ENCODE peak calls at places on chromosomes 2 and 18, in four cellular contexts. W is cardiac fibroblast, A is endothelial cell, C is cardiac muscle cell. V is an unnamed sample.

GRCh38 chr18:37639846-37640245 is 74.2 kb upstream of the CELF4 start:
- DNase-seq in C (peak; percentile 89), W (peak; percentile 59), A (no peak), V (no peak)

GRCh38 chr18:46387426-46388131 is 269.4 kb downstream of the LOXHD1 start:
- DNase-seq in W (no peak), A (no peak), C (peak; percentile 14), V (no peak)

GRCh38 chr2:20221939-20222768 is 2.8 kb downstream of the SDC1 start:
- DNase-seq in C (no peak), A (no peak), W (no peak), V (no peak)

GRCh38 chr2:75311993-75312392 is 112.7 kb upstream of the TACR1 start:
- DNase-seq in W (no peak), A (peak; percentile 34), C (no peak), V (no peak)

GRCh38 chr2:238108423-238109201 is 8.5 kb downstream of the ESPNL start:
- DNase-seq in W (no peak), A (no peak), C (no peak), V (no peak)

GRCh38 chr2:54638774-54639187 is 84.7 kb upstream of the EML6 start:
- DNase-seq in A (no peak), W (peak; percentile 38), C (peak; percentile 60), V (no peak)

GRCh38 chr2:12419803-12420202 is 296.9 kb upstream of the TRIB2 start:
- DNase-seq in A (no peak), C (no peak), W (no peak), V (no peak)

GRCh38 chr2:214591359-214591758 is 180.5 kb downstream of the VWC2L start:
- DNase-seq in W (no peak), A (no peak), C (no peak), V (no peak)

GRCh38 chr18:79764131-79764530 is 33.6 kb upstream of the KCNG2 start:
- DNase-seq in C (no peak), W (no peak), A (no peak), V (no peak)

GRCh38 chr18:58993260-58993659 is 128.6 kb downstream of the ZNF532 start:
- DNase-seq in C (peak; percentile 91), W (peak; percentile 94), A (no peak), V (no peak)

GRCh38 chr2:76330865-76331264 is 620.1 kb upstream of the GCFC2 start:
- DNase-seq in W (no peak), C (no peak), A (no peak), V (no peak)

GRCh38 chr2:237819231-237819630 is 20.7 kb downstream of the RBM44 start:
- DNase-seq in W (peak; percentile 16), C (peak; percentile 41), A (no peak), V (no peak)

GRCh38 chr2:160666019-160666676 is 172.5 kb upstream of the RBMS1 start:
- DNase-seq in C (peak; percentile 98), A (no peak), W (peak; percentile 98), V (peak; percentile 44)

GRCh38 chr2:148614332-148615049 is 30.1 kb upstream of the EPC2 start:
- DNase-seq in W (peak; percentile 46), A (no peak), C (peak; percentile 32), V (peak; percentile 68)

GRCh38 chr2:37623971-37624897 is 47.2 kb downstream of the CDC42EP3 start:
- DNase-seq in C (peak; percentile 25), A (no peak), W (no peak), V (no peak)

GRCh38 chr2:66565291-66565690 is 130.4 kb downstream of the MEIS1 start:
- DNase-seq in C (no peak), A (no peak), W (peak; percentile 42), V (no peak)

GRCh38 chr2:77054938-77055337 is 467.2 kb downstream of the LRRTM4 start:
- DNase-seq in W (no peak), A (peak; percentile 26), C (no peak), V (no peak)

GRCh38 chr18:43571078-43571689 is 293.9 kb upstream of the SYT4 start:
- DNase-seq in A (peak; percentile 55), C (peak; percentile 69), W (peak; percentile 66), V (peak; percentile 42)

GRCh38 chr18:3526421-3527354 is 76.7 kb downstream of the TGIF1 start:
- DNase-seq in C (peak; percentile 79), A (no peak), W (peak; percentile 67), V (no peak)

GRCh38 chr18:73283032-73283431 is 415.2 kb upstream of the NETO1 start:
- DNase-seq in C (no peak), A (no peak), W (no peak), V (no peak)

GRCh38 chr2:73020657-73021370 is 50.7 kb downstream of the SFXN5 start:
- DNase-seq in W (peak; percentile 70), C (peak; percentile 63), A (no peak), V (no peak)

GRCh38 chr2:111617804-111618576 is 266.0 kb downstream of the ANAPC1 start:
- DNase-seq in C (no peak), W (peak; percentile 78), A (no peak), V (peak; percentile 61)

GRCh38 chr18:35694803-35695202 is 113.3 kb downstream of the GALNT1 start:
- DNase-seq in A (no peak), W (no peak), C (no peak), V (no peak)

GRCh38 chr18:44514766-44515165 is 165.9 kb upstream of the SETBP1 start:
- DNase-seq in A (no peak), C (no peak), W (no peak), V (no peak)

GRCh38 chr2:209872675-209873074 is 101.0 kb downstream of the UNC80 start:
- DNase-seq in A (peak; percentile 26), W (peak; percentile 1), C (peak; percentile 4), V (peak; percentile 83)

GRCh38 chr2:57882895-57883515 is 163.6 kb upstream of the VRK2 start:
- DNase-seq in C (peak; percentile 19), W (peak; percentile 7), A (no peak), V (no peak)

GRCh38 chr2:120224256-120224655 is 1.1 kb upstream of the TMEM185B start:
- DNase-seq in W (no peak), C (no peak), A (no peak), V (no peak)

GRCh38 chr2:48531141-48531648 is 1.2 kb downstream of the STON1 start:
- DNase-seq in A (peak; percentile 7), W (peak; percentile 85), C (peak; percentile 86), V (no peak)

GRCh38 chr2:178072383-178073301 is at the start of gene PDE11A:
- DNase-seq in C (peak; percentile 70), W (peak; percentile 64), A (peak; percentile 70), V (peak; percentile 90)

GRCh38 chr2:86105252-86105968 is at the start of gene POLR1A:
- DNase-seq in W (peak; percentile 96), A (peak; percentile 77), C (peak; percentile 96), V (peak; percentile 83)

DNA sequence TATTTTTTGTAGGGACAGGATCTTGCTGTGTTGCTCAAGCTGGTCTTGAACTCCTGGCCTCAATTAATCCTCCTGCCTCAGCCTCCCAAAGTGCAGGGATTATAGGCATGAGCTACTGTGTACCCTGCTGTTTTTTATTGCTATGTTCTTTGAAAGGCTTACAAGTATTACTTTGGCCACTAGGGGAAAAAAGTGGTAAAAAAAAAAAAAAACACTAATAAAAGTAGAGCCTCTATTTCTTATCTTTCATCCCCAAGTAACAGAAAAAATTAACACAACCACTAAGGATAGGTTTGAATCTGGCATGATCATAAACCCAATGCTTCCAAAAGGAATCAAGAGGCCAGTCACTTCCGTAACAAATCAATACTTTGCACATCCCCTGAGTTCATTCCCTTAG is 11.6 kb downstream of the NOL10 start:
- DNase-seq in C (no peak), W (no peak), A (no peak), V (no peak)
- TF ChIP-seq CTCF in C (peak; percentile 24), W (peak; percentile 38), A (peak; percentile 75), V (peak; percentile 28)

GRCh38 chr2:241860184-241861078 is 1.7 kb upstream of the PDCD1 start:
- DNase-seq in C (no peak), A (no peak), W (no peak), V (no peak)

GRCh38 chr2:241859017-241859435 is 332 bp upstream of the PDCD1 start:
- DNase-seq in W (no peak), A (no peak), C (no peak), V (no peak)

GRCh38 chr2:241858206-241859016 is at the start of gene PDCD1:
- DNase-seq in C (no peak), A (peak; percentile 4), W (no peak), V (peak; percentile 31)

GRCh38 chr2:241861264-241861663 is 2.6 kb upstream of the PDCD1 start:
- DNase-seq in C (no peak), W (no peak), A (no peak), V (no peak)

DNA sequence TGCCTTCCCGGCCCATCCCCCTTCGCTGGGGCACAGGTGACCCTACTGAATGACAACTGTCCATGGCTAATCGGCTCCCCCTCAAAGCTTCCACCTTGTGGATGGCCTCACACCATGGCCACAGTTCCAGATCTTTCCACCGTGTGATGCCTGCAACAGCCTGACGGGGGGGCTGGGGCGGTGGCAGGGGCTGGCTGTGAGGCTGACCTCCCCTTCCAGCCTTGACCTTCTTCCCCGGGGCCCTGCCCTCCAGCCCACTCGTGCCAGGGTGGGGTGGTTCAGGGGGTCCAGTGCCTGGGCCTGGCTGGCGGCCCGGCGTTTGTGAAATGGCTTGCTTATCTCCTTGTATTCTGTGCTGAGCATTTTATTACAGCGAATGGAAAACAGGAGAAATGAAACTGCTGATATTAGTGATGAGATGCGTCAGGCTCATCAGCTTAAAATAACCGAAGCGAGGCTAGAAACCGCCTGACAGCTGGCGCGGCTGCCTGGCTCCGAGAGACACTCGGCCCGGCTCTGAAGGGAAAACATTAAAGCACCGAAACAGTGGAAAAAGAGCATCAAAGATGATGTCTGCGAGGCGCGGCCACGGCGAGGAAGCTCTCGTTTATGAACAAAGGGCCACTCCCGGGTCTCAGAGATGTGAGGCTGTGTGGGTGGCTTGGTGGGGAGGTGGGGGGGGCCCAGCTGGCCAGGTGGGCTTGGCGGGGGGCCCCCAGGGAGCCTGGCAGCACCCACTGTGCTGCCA is 916 bp upstream of the PDCD1 start:
- DNase-seq in A (peak; percentile 12), C (peak; percentile 57), W (peak; percentile 59), V (no peak)
- TF ChIP-seq CTCF in A (no peak), C (peak; percentile 44), W (peak; percentile 25), V (peak; percentile 33)

DNA sequence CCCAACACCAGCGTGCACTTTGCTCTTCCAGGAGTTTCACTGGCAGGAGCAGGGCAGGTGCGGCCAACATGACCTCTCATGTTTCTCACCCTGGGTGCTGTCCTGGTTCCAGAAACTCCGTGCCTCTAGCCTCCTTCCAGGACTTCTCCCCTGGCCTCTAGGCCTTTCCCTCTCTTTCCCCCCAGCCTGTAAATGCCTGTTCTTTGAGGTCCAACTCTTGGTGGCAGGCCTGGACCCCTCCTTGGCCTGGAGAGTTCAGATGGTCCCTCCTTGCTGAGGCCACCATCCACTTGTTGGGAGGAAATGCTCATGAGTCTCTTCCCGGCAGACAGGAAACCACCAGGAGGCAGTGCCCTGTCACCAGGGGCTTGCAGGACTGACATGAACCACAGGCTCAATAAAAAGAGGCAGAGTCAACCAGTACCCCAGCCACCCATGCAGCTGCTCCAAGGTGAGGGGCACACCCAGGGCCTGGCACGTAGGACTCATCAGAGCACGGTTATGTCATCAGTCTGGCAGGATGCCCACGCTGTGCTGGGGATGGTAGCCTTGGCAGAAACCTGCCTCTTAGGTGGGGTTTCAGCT is 1.5 kb downstream of the MALL start:
- DNase-seq in W (no peak), A (no peak), C (no peak), V (peak; percentile 77)
- TF ChIP-seq CTCF in W (peak; percentile 18), A (no peak), C (peak; percentile 22), V (peak; percentile 40)

DNA sequence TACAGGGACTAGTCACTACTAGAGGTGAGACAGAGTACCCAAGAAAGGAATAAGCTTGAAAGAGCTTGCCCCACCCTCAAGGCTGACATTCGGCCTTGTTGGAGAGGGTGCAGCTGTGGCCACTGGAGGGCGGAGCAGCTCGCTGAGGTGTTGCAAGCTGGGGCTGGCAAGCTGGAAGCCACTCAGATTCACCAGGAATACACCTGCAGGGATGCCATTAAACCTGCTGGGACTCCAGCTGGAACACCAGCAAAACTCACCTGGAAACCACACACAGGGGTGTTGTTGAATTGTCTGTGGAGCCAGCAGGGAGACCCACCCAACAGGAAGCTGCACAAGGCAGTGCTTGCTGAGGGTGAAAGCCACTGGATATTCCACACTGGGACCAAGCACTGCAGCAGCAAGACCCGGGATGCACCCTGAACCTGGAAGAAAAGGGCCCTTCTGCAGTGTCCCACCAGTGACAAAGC is 26.1 kb downstream of the KCTD18 start:
- DNase-seq in C (peak; percentile 42), W (peak; percentile 49), A (peak; percentile 69), V (peak; percentile 70)
- TF ChIP-seq CTCF in C (peak; percentile 47), W (peak; percentile 43), A (peak; percentile 58), V (peak; percentile 62)

V was measured in Calu3.